ENCODE peak calls at places on chromosomes 12 and 14, in eight cellular contexts. One of them, this sample, is unnamed.

GRCh38 chr12:129351481-129351880 is 498.2 kb downstream of the GLT1D1 start:
- DNase-seq in NCI-H345: no peak
- DNase-seq in NCI-H460: no peak
- DNase-seq in PC-3: no peak
- DNase-seq in HS-27A: no peak
- DNase-seq in neuronal stem cell: no peak
- DNase-seq in stimulated activated CD4-positive, alpha-beta T cell treated with anti-CD3 and anti-CD28 coated beads, Interleukin-12 subunit alpha, Interleukin-12 subunit beta, amount 100 ng/mL, for 48 hours: no peak
- DNase-seq in activated CD4-positive, alpha-beta T cell treated with anti-CD3 and anti-CD28 coated beads, Interleukin-2, amount 10 ng/mL, durations not matched to agents 7 days and 5 days: no peak
- DNase-seq in this sample: no peak

GRCh38 chr12:33439587-33440011 is at the start of gene SYT10:
- DNase-seq in NCI-H345: peak
- DNase-seq in stimulated activated CD4-positive, alpha-beta T cell treated with anti-CD3 and anti-CD28 coated beads, Interleukin-12 subunit alpha, Interleukin-12 subunit beta, amount 100 ng/mL, for 48 hours: no peak
- DNase-seq in NCI-H460: no peak
- DNase-seq in neuronal stem cell: peak
- DNase-seq in activated CD4-positive, alpha-beta T cell treated with anti-CD3 and anti-CD28 coated beads, Interleukin-2, amount 10 ng/mL, durations not matched to agents 7 days and 5 days: no peak
- DNase-seq in PC-3: no peak
- DNase-seq in HS-27A: no peak
- DNase-seq in this sample: no peak

GRCh38 chr12:46942579-46942978 is 116.8 kb upstream of the SLC38A4 start:
- DNase-seq in NCI-H345: no peak
- DNase-seq in neuronal stem cell: no peak
- DNase-seq in PC-3: peak
- DNase-seq in stimulated activated CD4-positive, alpha-beta T cell treated with anti-CD3 and anti-CD28 coated beads, Interleukin-12 subunit alpha, Interleukin-12 subunit beta, amount 100 ng/mL, for 48 hours: no peak
- DNase-seq in activated CD4-positive, alpha-beta T cell treated with anti-CD3 and anti-CD28 coated beads, Interleukin-2, amount 10 ng/mL, durations not matched to agents 7 days and 5 days: no peak
- DNase-seq in NCI-H460: no peak
- DNase-seq in HS-27A: peak
- DNase-seq in this sample: no peak

GRCh38 chr12:89567691-89568239 is 41.9 kb upstream of the POC1B start:
- DNase-seq in NCI-H460: no peak
- DNase-seq in activated CD4-positive, alpha-beta T cell treated with anti-CD3 and anti-CD28 coated beads, Interleukin-2, amount 10 ng/mL, durations not matched to agents 7 days and 5 days: no peak
- DNase-seq in PC-3: no peak
- DNase-seq in neuronal stem cell: no peak
- DNase-seq in NCI-H345: no peak
- DNase-seq in HS-27A: no peak
- DNase-seq in stimulated activated CD4-positive, alpha-beta T cell treated with anti-CD3 and anti-CD28 coated beads, Interleukin-12 subunit alpha, Interleukin-12 subunit beta, amount 100 ng/mL, for 48 hours: no peak
- DNase-seq in this sample: no peak

GRCh38 chr12:105862163-105862821 is 276.5 kb downstream of the NUAK1 start:
- DNase-seq in HS-27A: no peak
- DNase-seq in NCI-H460: no peak
- DNase-seq in neuronal stem cell: no peak
- DNase-seq in PC-3: peak
- DNase-seq in stimulated activated CD4-positive, alpha-beta T cell treated with anti-CD3 and anti-CD28 coated beads, Interleukin-12 subunit alpha, Interleukin-12 subunit beta, amount 100 ng/mL, for 48 hours: no peak
- DNase-seq in NCI-H345: no peak
- DNase-seq in activated CD4-positive, alpha-beta T cell treated with anti-CD3 and anti-CD28 coated beads, Interleukin-2, amount 10 ng/mL, durations not matched to agents 7 days and 5 days: no peak
- DNase-seq in this sample: no peak

GRCh38 chr12:53451661-53452158 is at the start of gene PCBP2:
- DNase-seq in activated CD4-positive, alpha-beta T cell treated with anti-CD3 and anti-CD28 coated beads, Interleukin-2, amount 10 ng/mL, durations not matched to agents 7 days and 5 days: peak
- DNase-seq in PC-3: peak
- DNase-seq in stimulated activated CD4-positive, alpha-beta T cell treated with anti-CD3 and anti-CD28 coated beads, Interleukin-12 subunit alpha, Interleukin-12 subunit beta, amount 100 ng/mL, for 48 hours: peak
- DNase-seq in neuronal stem cell: peak
- DNase-seq in NCI-H460: peak
- DNase-seq in HS-27A: peak
- DNase-seq in NCI-H345: peak
- DNase-seq in this sample: peak

GRCh38 chr14:56087824-56088571 is 30.2 kb upstream of the PELI2 start:
- DNase-seq in HS-27A: no peak
- DNase-seq in activated CD4-positive, alpha-beta T cell treated with anti-CD3 and anti-CD28 coated beads, Interleukin-2, amount 10 ng/mL, durations not matched to agents 7 days and 5 days: no peak
- DNase-seq in NCI-H460: no peak
- DNase-seq in NCI-H345: peak
- DNase-seq in neuronal stem cell: no peak
- DNase-seq in PC-3: no peak
- DNase-seq in stimulated activated CD4-positive, alpha-beta T cell treated with anti-CD3 and anti-CD28 coated beads, Interleukin-12 subunit alpha, Interleukin-12 subunit beta, amount 100 ng/mL, for 48 hours: no peak
- DNase-seq in this sample: no peak

GRCh38 chr14:35366048-35366428 is 38.5 kb downstream of the NFKBIA start:
- DNase-seq in NCI-H345: no peak
- DNase-seq in HS-27A: no peak
- DNase-seq in PC-3: peak
- DNase-seq in neuronal stem cell: no peak
- DNase-seq in stimulated activated CD4-positive, alpha-beta T cell treated with anti-CD3 and anti-CD28 coated beads, Interleukin-12 subunit alpha, Interleukin-12 subunit beta, amount 100 ng/mL, for 48 hours: no peak
- DNase-seq in NCI-H460: no peak
- DNase-seq in activated CD4-positive, alpha-beta T cell treated with anti-CD3 and anti-CD28 coated beads, Interleukin-2, amount 10 ng/mL, durations not matched to agents 7 days and 5 days: no peak
- DNase-seq in this sample: no peak

GRCh38 chr14:44361083-44361482 is 146.0 kb downstream of the FSCB start:
- DNase-seq in PC-3: no peak
- DNase-seq in activated CD4-positive, alpha-beta T cell treated with anti-CD3 and anti-CD28 coated beads, Interleukin-2, amount 10 ng/mL, durations not matched to agents 7 days and 5 days: no peak
- DNase-seq in NCI-H345: no peak
- DNase-seq in NCI-H460: no peak
- DNase-seq in neuronal stem cell: no peak
- DNase-seq in stimulated activated CD4-positive, alpha-beta T cell treated with anti-CD3 and anti-CD28 coated beads, Interleukin-12 subunit alpha, Interleukin-12 subunit beta, amount 100 ng/mL, for 48 hours: no peak
- DNase-seq in HS-27A: no peak
- DNase-seq in this sample: no peak

GRCh38 chr12:28415755-28416154 is 225.5 kb downstream of the CCDC91 start:
- DNase-seq in activated CD4-positive, alpha-beta T cell treated with anti-CD3 and anti-CD28 coated beads, Interleukin-2, amount 10 ng/mL, durations not matched to agents 7 days and 5 days: no peak
- DNase-seq in stimulated activated CD4-positive, alpha-beta T cell treated with anti-CD3 and anti-CD28 coated beads, Interleukin-12 subunit alpha, Interleukin-12 subunit beta, amount 100 ng/mL, for 48 hours: no peak
- DNase-seq in NCI-H345: no peak
- DNase-seq in PC-3: peak
- DNase-seq in NCI-H460: no peak
- DNase-seq in HS-27A: peak
- DNase-seq in neuronal stem cell: no peak
- DNase-seq in this sample: no peak

GRCh38 chr12:50659690-50660424 is 104.0 kb upstream of the ATF1 start:
- DNase-seq in PC-3: no peak
- DNase-seq in neuronal stem cell: no peak
- DNase-seq in NCI-H345: no peak
- DNase-seq in activated CD4-positive, alpha-beta T cell treated with anti-CD3 and anti-CD28 coated beads, Interleukin-2, amount 10 ng/mL, durations not matched to agents 7 days and 5 days: no peak
- DNase-seq in NCI-H460: no peak
- DNase-seq in stimulated activated CD4-positive, alpha-beta T cell treated with anti-CD3 and anti-CD28 coated beads, Interleukin-12 subunit alpha, Interleukin-12 subunit beta, amount 100 ng/mL, for 48 hours: no peak
- DNase-seq in HS-27A: no peak
- DNase-seq in this sample: no peak

GRCh38 chr12:16300706-16301105 is 23.2 kb upstream of the SLC15A5 start:
- DNase-seq in activated CD4-positive, alpha-beta T cell treated with anti-CD3 and anti-CD28 coated beads, Interleukin-2, amount 10 ng/mL, durations not matched to agents 7 days and 5 days: no peak
- DNase-seq in stimulated activated CD4-positive, alpha-beta T cell treated with anti-CD3 and anti-CD28 coated beads, Interleukin-12 subunit alpha, Interleukin-12 subunit beta, amount 100 ng/mL, for 48 hours: no peak
- DNase-seq in PC-3: no peak
- DNase-seq in NCI-H460: no peak
- DNase-seq in HS-27A: no peak
- DNase-seq in NCI-H345: no peak
- DNase-seq in neuronal stem cell: no peak
- DNase-seq in this sample: peak

GRCh38 chr12:62008703-62009102 is 251.5 kb upstream of the USP15 start:
- DNase-seq in activated CD4-positive, alpha-beta T cell treated with anti-CD3 and anti-CD28 coated beads, Interleukin-2, amount 10 ng/mL, durations not matched to agents 7 days and 5 days: no peak
- DNase-seq in stimulated activated CD4-positive, alpha-beta T cell treated with anti-CD3 and anti-CD28 coated beads, Interleukin-12 subunit alpha, Interleukin-12 subunit beta, amount 100 ng/mL, for 48 hours: no peak
- DNase-seq in neuronal stem cell: no peak
- DNase-seq in NCI-H345: no peak
- DNase-seq in NCI-H460: no peak
- DNase-seq in HS-27A: no peak
- DNase-seq in PC-3: no peak
- DNase-seq in this sample: no peak

GRCh38 chr14:36430169-36430568 is 89.9 kb downstream of the NKX2-1 start:
- DNase-seq in HS-27A: no peak
- DNase-seq in PC-3: no peak
- DNase-seq in stimulated activated CD4-positive, alpha-beta T cell treated with anti-CD3 and anti-CD28 coated beads, Interleukin-12 subunit alpha, Interleukin-12 subunit beta, amount 100 ng/mL, for 48 hours: no peak
- DNase-seq in NCI-H345: no peak
- DNase-seq in activated CD4-positive, alpha-beta T cell treated with anti-CD3 and anti-CD28 coated beads, Interleukin-2, amount 10 ng/mL, durations not matched to agents 7 days and 5 days: no peak
- DNase-seq in neuronal stem cell: no peak
- DNase-seq in NCI-H460: no peak
- DNase-seq in this sample: no peak

GRCh38 chr12:12539411-12539810 is 23.3 kb downstream of the DUSP16 start:
- DNase-seq in HS-27A: no peak
- DNase-seq in stimulated activated CD4-positive, alpha-beta T cell treated with anti-CD3 and anti-CD28 coated beads, Interleukin-12 subunit alpha, Interleukin-12 subunit beta, amount 100 ng/mL, for 48 hours: no peak
- DNase-seq in activated CD4-positive, alpha-beta T cell treated with anti-CD3 and anti-CD28 coated beads, Interleukin-2, amount 10 ng/mL, durations not matched to agents 7 days and 5 days: no peak
- DNase-seq in PC-3: peak
- DNase-seq in NCI-H460: no peak
- DNase-seq in neuronal stem cell: no peak
- DNase-seq in NCI-H345: no peak
- DNase-seq in this sample: no peak

GRCh38 chr12:38934078-38934584 is 28.7 kb upstream of the CPNE8 start:
- DNase-seq in stimulated activated CD4-positive, alpha-beta T cell treated with anti-CD3 and anti-CD28 coated beads, Interleukin-12 subunit alpha, Interleukin-12 subunit beta, amount 100 ng/mL, for 48 hours: no peak
- DNase-seq in HS-27A: no peak
- DNase-seq in NCI-H345: no peak
- DNase-seq in neuronal stem cell: no peak
- DNase-seq in NCI-H460: no peak
- DNase-seq in PC-3: no peak
- DNase-seq in activated CD4-positive, alpha-beta T cell treated with anti-CD3 and anti-CD28 coated beads, Interleukin-2, amount 10 ng/mL, durations not matched to agents 7 days and 5 days: no peak
- DNase-seq in this sample: no peak

GRCh38 chr14:62097824-62098223 is 335.6 kb downstream of the SNAPC1 start:
- DNase-seq in NCI-H460: no peak
- DNase-seq in NCI-H345: no peak
- DNase-seq in activated CD4-positive, alpha-beta T cell treated with anti-CD3 and anti-CD28 coated beads, Interleukin-2, amount 10 ng/mL, durations not matched to agents 7 days and 5 days: no peak
- DNase-seq in stimulated activated CD4-positive, alpha-beta T cell treated with anti-CD3 and anti-CD28 coated beads, Interleukin-12 subunit alpha, Interleukin-12 subunit beta, amount 100 ng/mL, for 48 hours: no peak
- DNase-seq in HS-27A: no peak
- DNase-seq in neuronal stem cell: no peak
- DNase-seq in PC-3: no peak
- DNase-seq in this sample: no peak

GRCh38 chr12:102095677-102096263 is 24.1 kb downstream of the NUP37 start:
- DNase-seq in NCI-H345: peak
- DNase-seq in NCI-H460: no peak
- DNase-seq in HS-27A: no peak
- DNase-seq in neuronal stem cell: no peak
- DNase-seq in stimulated activated CD4-positive, alpha-beta T cell treated with anti-CD3 and anti-CD28 coated beads, Interleukin-12 subunit alpha, Interleukin-12 subunit beta, amount 100 ng/mL, for 48 hours: no peak
- DNase-seq in PC-3: peak
- DNase-seq in activated CD4-positive, alpha-beta T cell treated with anti-CD3 and anti-CD28 coated beads, Interleukin-2, amount 10 ng/mL, durations not matched to agents 7 days and 5 days: peak
- DNase-seq in this sample: no peak

GRCh38 chr14:29927596-29928341 is at the start of gene PRKD1:
- DNase-seq in PC-3: peak
- DNase-seq in NCI-H345: peak
- DNase-seq in NCI-H460: peak
- DNase-seq in activated CD4-positive, alpha-beta T cell treated with anti-CD3 and anti-CD28 coated beads, Interleukin-2, amount 10 ng/mL, durations not matched to agents 7 days and 5 days: no peak
- DNase-seq in stimulated activated CD4-positive, alpha-beta T cell treated with anti-CD3 and anti-CD28 coated beads, Interleukin-12 subunit alpha, Interleukin-12 subunit beta, amount 100 ng/mL, for 48 hours: no peak
- DNase-seq in neuronal stem cell: peak
- DNase-seq in HS-27A: no peak
- DNase-seq in this sample: peak

GRCh38 chr14:74852922-74853530 is 22.9 kb downstream of the PROX2 start:
- DNase-seq in stimulated activated CD4-positive, alpha-beta T cell treated with anti-CD3 and anti-CD28 coated beads, Interleukin-12 subunit alpha, Interleukin-12 subunit beta, amount 100 ng/mL, for 48 hours: no peak
- DNase-seq in NCI-H460: no peak
- DNase-seq in activated CD4-positive, alpha-beta T cell treated with anti-CD3 and anti-CD28 coated beads, Interleukin-2, amount 10 ng/mL, durations not matched to agents 7 days and 5 days: no peak
- DNase-seq in NCI-H345: no peak
- DNase-seq in HS-27A: no peak
- DNase-seq in neuronal stem cell: no peak
- DNase-seq in PC-3: no peak
- DNase-seq in this sample: no peak

GRCh38 chr14:100846309-100846859 is 20.5 kb downstream of the MEG3 start:
- DNase-seq in HS-27A: no peak
- DNase-seq in NCI-H460: no peak
- DNase-seq in NCI-H345: no peak
- DNase-seq in PC-3: peak
- DNase-seq in activated CD4-positive, alpha-beta T cell treated with anti-CD3 and anti-CD28 coated beads, Interleukin-2, amount 10 ng/mL, durations not matched to agents 7 days and 5 days: no peak
- DNase-seq in neuronal stem cell: no peak
- DNase-seq in stimulated activated CD4-positive, alpha-beta T cell treated with anti-CD3 and anti-CD28 coated beads, Interleukin-12 subunit alpha, Interleukin-12 subunit beta, amount 100 ng/mL, for 48 hours: no peak
- DNase-seq in this sample: no peak

GRCh38 chr12:104551313-104551931 is 94.7 kb downstream of the CHST11 start:
- DNase-seq in PC-3: no peak
- DNase-seq in activated CD4-positive, alpha-beta T cell treated with anti-CD3 and anti-CD28 coated beads, Interleukin-2, amount 10 ng/mL, durations not matched to agents 7 days and 5 days: no peak
- DNase-seq in NCI-H345: no peak
- DNase-seq in NCI-H460: no peak
- DNase-seq in HS-27A: no peak
- DNase-seq in stimulated activated CD4-positive, alpha-beta T cell treated with anti-CD3 and anti-CD28 coated beads, Interleukin-12 subunit alpha, Interleukin-12 subunit beta, amount 100 ng/mL, for 48 hours: no peak
- DNase-seq in neuronal stem cell: no peak
- DNase-seq in this sample: no peak

GRCh38 chr14:94100847-94101246 is 9.7 kb upstream of the IFI27 start:
- DNase-seq in activated CD4-positive, alpha-beta T cell treated with anti-CD3 and anti-CD28 coated beads, Interleukin-2, amount 10 ng/mL, durations not matched to agents 7 days and 5 days: no peak
- DNase-seq in NCI-H460: no peak
- DNase-seq in stimulated activated CD4-positive, alpha-beta T cell treated with anti-CD3 and anti-CD28 coated beads, Interleukin-12 subunit alpha, Interleukin-12 subunit beta, amount 100 ng/mL, for 48 hours: no peak
- DNase-seq in PC-3: peak
- DNase-seq in neuronal stem cell: no peak
- DNase-seq in HS-27A: peak
- DNase-seq in NCI-H345: no peak
- DNase-seq in this sample: no peak

GRCh38 chr12:124517260-124518050 is 50.0 kb downstream of the NCOR2 start:
- DNase-seq in stimulated activated CD4-positive, alpha-beta T cell treated with anti-CD3 and anti-CD28 coated beads, Interleukin-12 subunit alpha, Interleukin-12 subunit beta, amount 100 ng/mL, for 48 hours: no peak
- DNase-seq in activated CD4-positive, alpha-beta T cell treated with anti-CD3 and anti-CD28 coated beads, Interleukin-2, amount 10 ng/mL, durations not matched to agents 7 days and 5 days: no peak
- DNase-seq in PC-3: peak
- DNase-seq in NCI-H460: peak
- DNase-seq in neuronal stem cell: no peak
- DNase-seq in HS-27A: no peak
- DNase-seq in NCI-H345: peak
- DNase-seq in this sample: peak

GRCh38 chr14:95213774-95214173 is 56.4 kb upstream of the DICER1 start:
- DNase-seq in HS-27A: no peak
- DNase-seq in activated CD4-positive, alpha-beta T cell treated with anti-CD3 and anti-CD28 coated beads, Interleukin-2, amount 10 ng/mL, durations not matched to agents 7 days and 5 days: no peak
- DNase-seq in stimulated activated CD4-positive, alpha-beta T cell treated with anti-CD3 and anti-CD28 coated beads, Interleukin-12 subunit alpha, Interleukin-12 subunit beta, amount 100 ng/mL, for 48 hours: no peak
- DNase-seq in NCI-H345: no peak
- DNase-seq in neuronal stem cell: no peak
- DNase-seq in NCI-H460: no peak
- DNase-seq in PC-3: no peak
- DNase-seq in this sample: no peak

GRCh38 chr14:94588311-94588710 is 7.1 kb downstream of the SERPINA5 start:
- DNase-seq in activated CD4-positive, alpha-beta T cell treated with anti-CD3 and anti-CD28 coated beads, Interleukin-2, amount 10 ng/mL, durations not matched to agents 7 days and 5 days: no peak
- DNase-seq in NCI-H345: no peak
- DNase-seq in NCI-H460: no peak
- DNase-seq in stimulated activated CD4-positive, alpha-beta T cell treated with anti-CD3 and anti-CD28 coated beads, Interleukin-12 subunit alpha, Interleukin-12 subunit beta, amount 100 ng/mL, for 48 hours: no peak
- DNase-seq in HS-27A: no peak
- DNase-seq in PC-3: no peak
- DNase-seq in neuronal stem cell: no peak
- DNase-seq in this sample: no peak

GRCh38 chr12:49750027-49750977 is 8.9 kb downstream of the TMBIM6 start:
- DNase-seq in HS-27A: no peak
- DNase-seq in PC-3: peak
- DNase-seq in stimulated activated CD4-positive, alpha-beta T cell treated with anti-CD3 and anti-CD28 coated beads, Interleukin-12 subunit alpha, Interleukin-12 subunit beta, amount 100 ng/mL, for 48 hours: peak
- DNase-seq in neuronal stem cell: no peak
- DNase-seq in NCI-H345: no peak
- DNase-seq in NCI-H460: peak
- DNase-seq in activated CD4-positive, alpha-beta T cell treated with anti-CD3 and anti-CD28 coated beads, Interleukin-2, amount 10 ng/mL, durations not matched to agents 7 days and 5 days: peak
- DNase-seq in this sample: no peak

GRCh38 chr14:103273145-103273846 is 60.7 kb upstream of the EIF5 start:
- DNase-seq in HS-27A: no peak
- DNase-seq in activated CD4-positive, alpha-beta T cell treated with anti-CD3 and anti-CD28 coated beads, Interleukin-2, amount 10 ng/mL, durations not matched to agents 7 days and 5 days: no peak
- DNase-seq in NCI-H345: no peak
- DNase-seq in PC-3: no peak
- DNase-seq in stimulated activated CD4-positive, alpha-beta T cell treated with anti-CD3 and anti-CD28 coated beads, Interleukin-12 subunit alpha, Interleukin-12 subunit beta, amount 100 ng/mL, for 48 hours: no peak
- DNase-seq in NCI-H460: no peak
- DNase-seq in neuronal stem cell: no peak
- DNase-seq in this sample: no peak

GRCh38 chr14:92121207-92121669 is 268 bp downstream of the NDUFB1 start:
- DNase-seq in HS-27A: no peak
- DNase-seq in NCI-H345: peak
- DNase-seq in neuronal stem cell: peak
- DNase-seq in activated CD4-positive, alpha-beta T cell treated with anti-CD3 and anti-CD28 coated beads, Interleukin-2, amount 10 ng/mL, durations not matched to agents 7 days and 5 days: no peak
- DNase-seq in stimulated activated CD4-positive, alpha-beta T cell treated with anti-CD3 and anti-CD28 coated beads, Interleukin-12 subunit alpha, Interleukin-12 subunit beta, amount 100 ng/mL, for 48 hours: no peak
- DNase-seq in NCI-H460: no peak
- DNase-seq in PC-3: peak
- DNase-seq in this sample: peak

GRCh38 chr12:91099373-91099772 is 11.9 kb downstream of the LUM start:
- DNase-seq in PC-3: peak
- DNase-seq in neuronal stem cell: no peak
- DNase-seq in stimulated activated CD4-positive, alpha-beta T cell treated with anti-CD3 and anti-CD28 coated beads, Interleukin-12 subunit alpha, Interleukin-12 subunit beta, amount 100 ng/mL, for 48 hours: no peak
- DNase-seq in HS-27A: no peak
- DNase-seq in activated CD4-positive, alpha-beta T cell treated with anti-CD3 and anti-CD28 coated beads, Interleukin-2, amount 10 ng/mL, durations not matched to agents 7 days and 5 days: no peak
- DNase-seq in NCI-H345: no peak
- DNase-seq in NCI-H460: no peak
- DNase-seq in this sample: no peak

This sample was measured in heart right ventricle.